ENCODE peak calls at places on chromosome 6, in four cellular contexts. D is GM12878, V is K562, I is HepG2. S is an unnamed sample.

GRCh38 chr6:36657942-36658544 is 20.5 kb upstream of the CDKN1A start:
- DNase-seq in D (no peak), V (no peak), I (no peak), S (no peak)

GRCh38 chr6:140203611-140204553 is 829.4 kb upstream of the CITED2 start:
- DNase-seq in D (no peak), V (no peak), I (no peak), S (no peak)

GRCh38 chr6:36776167-36776566 is 63.1 kb downstream of the CPNE5 start:
- DNase-seq in D (no peak), V (no peak), I (no peak), S (no peak)

GRCh38 chr6:125733516-125734300 is 15.7 kb upstream of the HEY2 start:
- DNase-seq in D (no peak), V (no peak), I (no peak), S (no peak)

GRCh38 chr6:161272600-161273355 is 1.1 kb downstream of the AGPAT4 start:
- DNase-seq in D (no peak), V (no peak), I (no peak), S (no peak)

GRCh38 chr6:156998824-156999330 is 221.7 kb downstream of the ARID1B start:
- DNase-seq in D (no peak), V (no peak), I (no peak), S (no peak)

GRCh38 chr6:139721924-139722323 is 347.5 kb upstream of the CITED2 start:
- DNase-seq in D (no peak), V (no peak), I (no peak), S (no peak)

GRCh38 chr6:29964904-29965872 is 22.9 kb downstream of the HLA-A start:
- DNase-seq in D (peak; percentile 89), V (peak; percentile 76), I (peak; percentile 94), S (peak; percentile 35)

GRCh38 chr6:131013495-131013894 is 49.5 kb downstream of the EPB41L2 start:
- DNase-seq in D (no peak), V (no peak), I (no peak), S (no peak)

GRCh38 chr6:131053546-131054240 is 9.4 kb downstream of the EPB41L2 start:
- DNase-seq in D (no peak), V (no peak), I (no peak), S (no peak)

GRCh38 chr6:21924002-21924401 is 330.5 kb downstream of the SOX4 start:
- DNase-seq in D (no peak), V (no peak), I (no peak), S (no peak)

GRCh38 chr6:41335943-41336342 is 535 bp downstream of the NCR2 start:
- DNase-seq in D (no peak), V (no peak), I (no peak), S (no peak)

GRCh38 chr6:89353118-89353556 is 615 bp upstream of the UBE2J1 start:
- DNase-seq in D (no peak), V (no peak), I (no peak), S (no peak)

GRCh38 chr6:142953373-142954273 is 8.6 kb upstream of the HIVEP2 start:
- DNase-seq in D (no peak), V (no peak), I (no peak), S (no peak)

GRCh38 chr6:148746363-148747144 is at the start of gene UST:
- DNase-seq in D (no peak), V (peak; percentile 38), I (no peak), S (peak; percentile 89)

GRCh38 chr6:106513813-106514212 is 115.5 kb downstream of the RTN4IP1 start:
- DNase-seq in D (no peak), V (no peak), I (no peak), S (no peak)

GRCh38 chr6:136063095-136063494 is 187.0 kb downstream of the MTFR2 start:
- DNase-seq in D (no peak), V (no peak), I (no peak), S (no peak)

GRCh38 chr6:27205375-27206278 is 41.9 kb upstream of the PRSS16 start:
- DNase-seq in D (no peak), V (peak; percentile 44), I (no peak), S (peak; percentile 20)

GRCh38 chr6:137402143-137402542 is 92.1 kb downstream of the OLIG3 start:
- DNase-seq in D (no peak), V (no peak), I (no peak), S (no peak)

GRCh38 chr6:151391471-151392428 is at the start of gene ZBTB2:
- DNase-seq in D (no peak), V (peak; percentile 85), I (peak; percentile 83), S (peak; percentile 71)
- TF ChIP-seq ETV6 in D (no peak), V (no peak), I (no peak), S (no peak)

GRCh38 chr6:8193541-8193940 is 91.2 kb upstream of the EEF1E1 start:
- DNase-seq in D (no peak), V (no peak), I (no peak), S (no peak)
- TF ChIP-seq ETV6 in D (no peak), V (no peak), I (no peak), S (no peak)

DNA sequence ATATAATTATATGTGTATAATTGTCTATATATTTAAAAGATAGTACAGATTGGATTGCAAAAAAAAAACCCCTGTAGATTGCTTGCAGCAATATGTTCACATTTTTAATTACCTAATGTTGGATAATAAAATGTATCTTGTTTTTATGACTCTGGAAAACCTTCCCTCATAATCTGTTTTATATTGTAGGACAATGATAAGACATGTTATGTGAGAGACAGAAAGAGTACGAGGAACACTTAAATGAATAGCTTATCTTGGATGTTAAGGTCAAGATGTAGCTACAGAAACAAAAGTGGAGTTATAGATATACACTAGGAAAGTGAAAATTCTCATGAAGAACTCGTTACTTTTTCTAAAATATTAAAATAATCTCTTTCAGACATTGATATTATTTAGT is 691.6 kb upstream of the IMPG1 start:
- DNase-seq in D (no peak), V (no peak), I (no peak), S (no peak)
- TF ChIP-seq ETV6 in D (no peak), V (no peak), I (no peak), S (no peak)

GRCh38 chr6:2738373-2738979 is 12.2 kb downstream of the MYLK4 start:
- DNase-seq in D (no peak), V (peak; percentile 64), I (peak; percentile 47), S (peak; percentile 66)

GRCh38 chr6:2741756-2742155 is 9.0 kb downstream of the MYLK4 start:
- DNase-seq in D (no peak), V (no peak), I (no peak), S (no peak)

GRCh38 chr6:2740601-2741000 is 10.1 kb downstream of the MYLK4 start:
- DNase-seq in D (no peak), V (no peak), I (no peak), S (no peak)

GRCh38 chr6:2737885-2738284 is 12.8 kb downstream of the MYLK4 start:
- DNase-seq in D (no peak), V (no peak), I (no peak), S (no peak)

DNA sequence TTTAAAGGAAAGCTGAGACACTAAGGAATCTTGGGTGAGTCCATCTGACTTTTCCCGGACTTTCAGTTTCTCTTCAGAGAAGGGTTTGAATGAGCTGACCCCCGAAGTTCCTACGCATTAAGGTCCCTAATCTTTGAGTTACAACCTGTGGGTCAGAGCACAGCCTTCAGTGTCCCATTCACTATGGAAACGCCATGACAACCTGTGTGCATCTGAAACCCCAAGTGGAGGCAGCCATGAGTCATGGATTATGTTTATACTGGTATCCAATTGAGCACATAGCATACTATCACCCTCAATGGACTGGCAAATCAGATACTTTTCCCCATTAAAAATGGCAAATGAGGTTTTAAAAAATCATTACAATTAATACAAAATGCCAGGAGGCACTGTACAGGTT is 11.4 kb downstream of the MYLK4 start:
- DNase-seq in D (no peak), V (peak; percentile 30), I (peak; percentile 20), S (no peak)
- TF ChIP-seq ETV6 in D (no peak), V (no peak), I (no peak), S (no peak)

GRCh38 chr6:23956988-23957387 is 169.0 kb upstream of the NRSN1 start:
- DNase-seq in D (no peak), V (no peak), I (no peak), S (no peak)
- TF ChIP-seq ETV6 in D (no peak), V (no peak), I (no peak), S (no peak)

GRCh38 chr6:34585108-34585507 is 29.0 kb upstream of the SPDEF start:
- DNase-seq in D (no peak), V (no peak), I (no peak), S (no peak)

GRCh38 chr6:34581561-34581920 is 25.4 kb upstream of the SPDEF start:
- DNase-seq in D (no peak), V (no peak), I (no peak), S (no peak)

GRCh38 chr6:34584694-34585093 is 28.6 kb upstream of the SPDEF start:
- DNase-seq in D (no peak), V (no peak), I (no peak), S (no peak)

GRCh38 chr6:34583861-34584604 is 27.9 kb upstream of the SPDEF start:
- DNase-seq in D (no peak), V (no peak), I (no peak), S (no peak)

GRCh38 chr6:34583461-34583860 is 27.3 kb upstream of the SPDEF start:
- DNase-seq in D (no peak), V (peak; percentile 46), I (no peak), S (no peak)
- TF ChIP-seq ETV6 in D (no peak), V (no peak), I (no peak), S (no peak)

GRCh38 chr6:154319231-154319858 is 37.3 kb downstream of the IPCEF1 start:
- DNase-seq in D (no peak), V (no peak), I (no peak), S (no peak)
- TF ChIP-seq ETV6 in D (no peak), V (no peak), I (no peak), S (no peak)

DNA sequence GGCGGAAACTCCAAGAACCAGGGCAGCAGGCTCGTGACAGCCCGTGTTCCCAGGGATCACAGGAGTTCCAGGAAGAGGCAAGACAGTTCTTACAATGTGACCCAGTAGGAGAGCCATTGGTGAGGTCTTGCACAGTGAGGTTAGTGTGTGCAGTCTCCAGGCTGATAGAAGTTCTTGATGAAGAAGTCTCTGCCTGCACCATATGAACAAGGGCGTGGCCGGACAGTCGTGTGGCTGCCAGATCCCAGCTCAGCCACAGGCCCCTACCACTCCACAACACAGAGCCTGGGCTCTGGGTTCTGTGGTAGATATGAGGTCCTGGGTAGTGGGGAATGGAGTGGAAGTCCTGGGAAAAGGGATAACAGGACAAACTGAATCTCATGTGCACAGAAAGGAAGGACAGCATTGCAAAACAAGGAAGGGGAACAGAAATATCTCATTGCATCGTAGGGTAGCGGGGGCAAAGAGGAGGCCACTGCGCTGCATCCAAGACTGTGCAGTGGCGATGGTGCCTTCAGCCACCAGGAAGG is 65.2 kb downstream of the STX11 start:
- DNase-seq in D (peak; percentile 8), V (peak; percentile 63), I (peak; percentile 23), S (no peak)
- TF ChIP-seq ETV6 in D (no peak), V (no peak), I (no peak), S (no peak)

GRCh38 chr6:134245041-134245440 is 72.9 kb downstream of the SGK1 start:
- DNase-seq in D (no peak), V (no peak), I (no peak), S (no peak)

GRCh38 chr6:134235937-134236751 is 81.8 kb downstream of the SGK1 start:
- DNase-seq in D (peak; percentile 77), V (no peak), I (no peak), S (no peak)

GRCh38 chr6:134238960-134239795 is 78.7 kb downstream of the SGK1 start:
- DNase-seq in D (no peak), V (no peak), I (no peak), S (no peak)

GRCh38 chr6:134238006-134238405 is 79.9 kb downstream of the SGK1 start:
- DNase-seq in D (no peak), V (no peak), I (no peak), S (no peak)

GRCh38 chr6:134240664-134241431 is 77.1 kb downstream of the SGK1 start:
- DNase-seq in D (no peak), V (no peak), I (no peak), S (no peak)
- TF ChIP-seq ETV6 in D (no peak), V (no peak), I (no peak), S (no peak)